ENCODE peak calls at places on chromosome 15, in eight cellular contexts. R, Z, I, A, W, L, X and V are unnamed samples.

GRCh38 chr15:48823237-48823636 is 12.4 kb upstream of the CEP152 start:
- DNase-seq in R (no peak), Z (no peak), I (no peak), A (peak), W (peak), L (peak), X (no peak), V (peak)

GRCh38 chr15:78374436-78375393 is 34.6 kb downstream of the CRABP1 start:
- DNase-seq in R (peak), Z (peak), I (no peak), A (no peak), W (no peak), L (no peak), X (peak), V (no peak)

GRCh38 chr15:90232941-90233700 is 620 bp downstream of the CIB1 start:
- DNase-seq in R (peak), Z (peak), I (peak), A (peak), W (peak), L (peak), X (peak), V (peak)

GRCh38 chr15:96893159-96893906 is 562.8 kb downstream of the NR2F2 start:
- DNase-seq in R (peak), Z (no peak), I (no peak), A (peak), W (peak), L (peak), X (peak), V (peak)

GRCh38 chr15:53831907-53832793 is 72.7 kb upstream of the WDR72 start:
- DNase-seq in R (no peak), Z (no peak), I (no peak), A (no peak), W (no peak), L (no peak), X (no peak), V (no peak)

GRCh38 chr15:40103124-40103858 is 5.4 kb downstream of the BMF start:
- DNase-seq in R (peak), Z (no peak), I (peak), A (no peak), W (peak), L (peak), X (peak), V (peak)

GRCh38 chr15:72784233-72784876 is 797 bp upstream of the ADPGK start:
- DNase-seq in R (peak), Z (peak), I (peak), A (peak), W (peak), L (peak), X (peak), V (peak)

GRCh38 chr15:46091860-46092450 is 457.1 kb downstream of the SQOR start:
- DNase-seq in R (peak), Z (peak), I (peak), A (no peak), W (peak), L (peak), X (peak), V (peak)

GRCh38 chr15:23472033-23472432 is 25.0 kb upstream of the GOLGA6L2 start:
- DNase-seq in R (no peak), Z (no peak), I (no peak), A (no peak), W (no peak), L (no peak), X (no peak), V (no peak)

GRCh38 chr15:23472678-23473077 is 25.6 kb upstream of the GOLGA6L2 start:
- DNase-seq in R (peak), Z (peak), I (no peak), A (no peak), W (peak), L (peak), X (peak), V (no peak)

GRCh38 chr15:23467110-23467600 is 20.1 kb upstream of the GOLGA6L2 start:
- DNase-seq in R (peak), Z (peak), I (no peak), A (no peak), W (peak), L (peak), X (peak), V (peak)
- TF ChIP-seq CTCF in R (peak), Z (peak), I (peak), A (no peak), W (peak), L (peak), X (peak), V (no peak)

DNA sequence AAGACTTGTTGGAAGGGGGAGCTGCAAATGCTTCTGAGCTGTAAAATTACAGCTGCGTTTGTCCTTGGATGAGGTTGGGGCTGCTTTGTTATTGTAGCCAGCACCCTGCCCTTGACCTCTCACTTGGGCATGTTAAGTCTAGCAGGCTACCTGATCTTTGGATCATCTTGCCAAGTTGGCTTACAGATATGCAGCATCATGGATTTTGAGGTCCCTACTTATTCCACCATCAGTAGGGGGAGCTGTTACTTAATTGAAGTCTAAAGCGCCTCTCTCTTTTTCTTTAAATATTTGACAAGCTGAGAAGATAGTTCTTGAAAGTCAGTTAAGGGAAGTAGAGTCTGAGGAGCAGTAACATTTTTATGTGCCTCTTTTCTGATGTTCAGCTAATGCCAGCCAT is 793.0 kb downstream of the MCTP2 start:
- DNase-seq in R (peak), Z (no peak), I (no peak), A (peak), W (peak), L (peak), X (peak), V (peak)
- TF ChIP-seq CTCF in R (peak), Z (peak), I (peak), A (peak), W (peak), L (peak), X (peak), V (peak)

DNA sequence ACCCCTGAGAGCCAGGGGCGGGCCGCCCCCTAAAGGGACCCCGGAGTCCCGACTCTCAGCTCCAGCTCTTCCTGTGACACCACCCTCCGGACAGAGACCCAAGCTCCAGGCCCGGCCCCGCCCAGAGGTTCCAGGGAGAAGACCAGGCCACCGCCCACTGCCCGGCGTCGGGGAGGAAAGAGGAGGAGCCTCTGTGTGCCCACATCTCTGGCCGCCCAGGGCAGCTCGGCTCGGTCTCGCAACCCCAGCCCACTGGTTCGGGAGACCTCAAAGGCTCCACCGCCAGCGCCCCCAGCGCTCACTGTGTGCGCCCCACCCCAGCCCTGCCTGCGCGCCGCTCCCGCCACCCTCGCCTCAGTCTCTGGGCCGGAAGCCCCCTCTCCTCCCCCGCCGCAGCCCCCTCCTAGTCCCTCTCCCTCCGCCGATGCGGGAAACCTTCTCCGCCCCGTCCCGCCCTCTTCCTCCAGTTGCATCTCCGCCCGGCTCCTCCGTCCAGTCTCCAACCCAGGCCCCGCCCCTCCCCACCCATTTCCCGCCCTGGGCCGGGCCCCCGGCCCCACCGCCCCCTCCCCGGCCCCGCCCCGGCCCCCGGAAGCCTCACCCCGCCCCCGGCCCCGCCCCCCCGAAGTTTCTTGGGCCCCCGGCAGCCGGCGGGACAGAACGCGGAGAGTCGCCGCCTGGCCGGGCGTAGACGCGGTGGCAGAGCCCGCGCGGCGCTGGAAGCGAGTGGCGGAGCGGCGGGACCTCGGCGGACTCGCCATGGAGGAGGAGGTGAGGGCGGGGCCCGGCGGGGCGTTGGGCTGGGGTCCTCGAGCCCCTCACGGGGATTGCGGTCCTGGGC is at the start of gene PLEKHO2:
- DNase-seq in R (peak), Z (peak), I (peak), A (peak), W (peak), L (peak), X (peak), V (peak)
- TF ChIP-seq CTCF in R (no peak), Z (no peak), I (peak), A (no peak), W (peak), L (peak), X (no peak), V (no peak)

GRCh38 chr15:52337198-52337853 is 41.7 kb upstream of the MYO5C start:
- DNase-seq in R (peak), Z (peak), I (no peak), A (peak), W (peak), L (peak), X (peak), V (peak)

GRCh38 chr15:52337961-52338535 is 42.4 kb upstream of the MYO5C start:
- DNase-seq in R (no peak), Z (no peak), I (no peak), A (no peak), W (no peak), L (peak), X (no peak), V (no peak)

GRCh38 chr15:52338891-52339290 is 43.3 kb upstream of the MYO5C start:
- DNase-seq in R (no peak), Z (no peak), I (no peak), A (no peak), W (no peak), L (no peak), X (no peak), V (no peak)

GRCh38 chr15:52336530-52336929 is 40.9 kb upstream of the MYO5C start:
- DNase-seq in R (peak), Z (no peak), I (no peak), A (no peak), W (no peak), L (no peak), X (no peak), V (no peak)

DNA sequence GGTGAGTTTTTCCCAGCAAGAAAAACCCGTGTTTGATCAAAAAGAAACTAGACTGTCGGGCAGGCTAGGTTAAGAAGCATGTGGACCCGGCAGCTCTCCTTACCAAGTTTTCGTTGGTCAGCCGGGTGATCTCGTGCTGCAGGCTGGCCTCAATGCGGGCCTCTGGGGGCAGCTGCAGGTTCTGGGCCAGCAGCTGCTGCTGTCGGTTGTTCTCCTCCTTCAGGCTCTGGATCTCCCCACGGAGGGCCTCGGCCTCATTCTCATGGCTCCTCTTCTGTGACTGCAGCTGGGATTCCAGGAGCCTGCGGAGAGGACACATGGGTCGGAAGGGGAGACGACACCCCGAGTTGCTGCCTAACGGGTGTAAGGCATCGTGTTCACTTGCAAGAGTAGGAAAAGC is 44.5 kb upstream of the MYO5C start:
- DNase-seq in R (no peak), Z (no peak), I (no peak), A (no peak), W (no peak), L (no peak), X (no peak), V (no peak)
- TF ChIP-seq CTCF in R (no peak), Z (no peak), I (no peak), A (no peak), W (no peak), L (no peak), X (no peak), V (no peak)

GRCh38 chr15:58108117-58108516 is 30.1 kb upstream of the AQP9 start:
- DNase-seq in R (no peak), Z (no peak), I (no peak), A (no peak), W (no peak), L (no peak), X (no peak), V (no peak)

GRCh38 chr15:58109419-58109818 is 28.8 kb upstream of the AQP9 start:
- DNase-seq in R (no peak), Z (no peak), I (no peak), A (no peak), W (no peak), L (no peak), X (no peak), V (no peak)

GRCh38 chr15:58114388-58114787 is 23.8 kb upstream of the AQP9 start:
- DNase-seq in R (no peak), Z (no peak), I (no peak), A (no peak), W (no peak), L (no peak), X (no peak), V (no peak)

GRCh38 chr15:58111718-58112104 is 26.5 kb upstream of the AQP9 start:
- DNase-seq in R (no peak), Z (no peak), I (no peak), A (no peak), W (no peak), L (no peak), X (no peak), V (no peak)

GRCh38 chr15:58110999-58111717 is 27.0 kb upstream of the AQP9 start:
- DNase-seq in R (no peak), Z (no peak), I (no peak), A (no peak), W (no peak), L (no peak), X (no peak), V (no peak)
- TF ChIP-seq CTCF in R (no peak), Z (no peak), I (no peak), A (no peak), W (no peak), L (no peak), X (no peak), V (no peak)